ENCODE peak calls at places on chromosome 9, in six cellular contexts. One of them, this sample, is unnamed.

GRCh38 chr9:109036744-109037680 is 23.7 kb upstream of the CTNNAL1 start:
- DNase-seq in A549: no peak
- DNase-seq in Peyer's patch: no peak
- DNase-seq in tibial nerve: no peak
- DNase-seq in testis: no peak
- DNase-seq in transverse colon: no peak
- DNase-seq in this sample: no peak

GRCh38 chr9:86778761-86779160 is 168.5 kb downstream of the GAS1 start:
- DNase-seq in A549: no peak
- DNase-seq in tibial nerve: no peak
- DNase-seq in testis: no peak
- DNase-seq in transverse colon: no peak
- DNase-seq in Peyer's patch: no peak
- DNase-seq in this sample: no peak

GRCh38 chr9:100294341-100294740 is 58.4 kb downstream of the TEX10 start:
- DNase-seq in Peyer's patch: no peak
- DNase-seq in tibial nerve: no peak
- DNase-seq in transverse colon: no peak
- DNase-seq in testis: no peak
- DNase-seq in A549: no peak
- DNase-seq in this sample: no peak

GRCh38 chr9:71920456-71921189 is 9.2 kb downstream of the C9orf85 start:
- DNase-seq in transverse colon: no peak
- DNase-seq in testis: no peak
- DNase-seq in tibial nerve: no peak
- DNase-seq in Peyer's patch: no peak
- DNase-seq in A549: no peak
- DNase-seq in this sample: no peak

GRCh38 chr9:136328622-136329041 is 1.3 kb downstream of the GPSM1 start:
- DNase-seq in testis: peak; percentile 45
- DNase-seq in transverse colon: no peak
- DNase-seq in tibial nerve: no peak
- DNase-seq in A549: no peak
- DNase-seq in Peyer's patch: no peak
- DNase-seq in this sample: peak; percentile 74

GRCh38 chr9:94480205-94480604 is 74.7 kb upstream of the PCAT7 start:
- DNase-seq in tibial nerve: no peak
- DNase-seq in testis: no peak
- DNase-seq in transverse colon: no peak
- DNase-seq in Peyer's patch: no peak
- DNase-seq in A549: no peak
- DNase-seq in this sample: no peak

GRCh38 chr9:419571-420156 is 205.0 kb downstream of the DOCK8 start:
- DNase-seq in transverse colon: no peak
- DNase-seq in testis: peak; percentile 19
- DNase-seq in tibial nerve: no peak
- DNase-seq in Peyer's patch: no peak
- DNase-seq in A549: no peak
- DNase-seq in this sample: no peak

GRCh38 chr9:592225-592624 is 249.3 kb upstream of the DMRT1 start:
- DNase-seq in tibial nerve: no peak
- DNase-seq in A549: no peak
- DNase-seq in transverse colon: peak; percentile 54
- DNase-seq in testis: no peak
- DNase-seq in Peyer's patch: no peak
- DNase-seq in this sample: no peak

GRCh38 chr9:13083973-13084528 is 195.4 kb downstream of the MPDZ start:
- DNase-seq in tibial nerve: no peak
- DNase-seq in testis: no peak
- DNase-seq in transverse colon: no peak
- DNase-seq in Peyer's patch: no peak
- DNase-seq in A549: no peak
- DNase-seq in this sample: no peak

GRCh38 chr9:103364753-103365152 is 369.6 kb downstream of the CYLC2 start:
- DNase-seq in testis: no peak
- DNase-seq in A549: no peak
- DNase-seq in transverse colon: no peak
- DNase-seq in Peyer's patch: no peak
- DNase-seq in tibial nerve: no peak
- DNase-seq in this sample: no peak

GRCh38 chr9:109990541-109990940 is 210.5 kb downstream of the PALM2AKAP2 start:
- DNase-seq in transverse colon: no peak
- DNase-seq in A549: no peak
- DNase-seq in Peyer's patch: no peak
- DNase-seq in tibial nerve: no peak
- DNase-seq in testis: no peak
- DNase-seq in this sample: no peak

GRCh38 chr9:108953983-108954574 is 19.9 kb downstream of the ABITRAM start:
- DNase-seq in tibial nerve: peak; percentile 43
- DNase-seq in testis: no peak
- DNase-seq in transverse colon: no peak
- DNase-seq in Peyer's patch: no peak
- DNase-seq in A549: peak; percentile 43
- DNase-seq in this sample: no peak

GRCh38 chr9:94112716-94113465 is 28.6 kb downstream of the PTPDC1 start:
- DNase-seq in tibial nerve: no peak
- DNase-seq in transverse colon: no peak
- DNase-seq in Peyer's patch: no peak
- DNase-seq in testis: no peak
- DNase-seq in A549: no peak
- DNase-seq in this sample: no peak

GRCh38 chr9:126499911-126500599 is 113.7 kb upstream of the LMX1B start:
- DNase-seq in transverse colon: no peak
- DNase-seq in A549: no peak
- DNase-seq in Peyer's patch: no peak
- DNase-seq in testis: no peak
- DNase-seq in tibial nerve: no peak
- DNase-seq in this sample: no peak

GRCh38 chr9:131669234-131670172 is 70.4 kb downstream of the RAPGEF1 start:
- DNase-seq in testis: no peak
- DNase-seq in A549: no peak
- DNase-seq in tibial nerve: no peak
- DNase-seq in transverse colon: no peak
- DNase-seq in Peyer's patch: no peak
- DNase-seq in this sample: no peak

GRCh38 chr9:134961331-134962064 is 43.8 kb upstream of the FCN1 start:
- DNase-seq in tibial nerve: no peak
- DNase-seq in A549: no peak
- DNase-seq in Peyer's patch: no peak
- DNase-seq in transverse colon: no peak
- DNase-seq in testis: peak; percentile 23
- DNase-seq in this sample: peak; percentile 12

GRCh38 chr9:89342948-89343347 is 24.6 kb downstream of the SECISBP2 start:
- DNase-seq in A549: no peak
- DNase-seq in testis: no peak
- DNase-seq in Peyer's patch: no peak
- DNase-seq in tibial nerve: no peak
- DNase-seq in transverse colon: no peak
- DNase-seq in this sample: no peak

GRCh38 chr9:35481347-35481975 is 8.4 kb upstream of the RUSC2 start:
- DNase-seq in tibial nerve: peak; percentile 55
- DNase-seq in A549: peak; percentile 75
- DNase-seq in Peyer's patch: peak; percentile 46
- DNase-seq in transverse colon: peak; percentile 54
- DNase-seq in testis: peak; percentile 47
- DNase-seq in this sample: peak; percentile 28

GRCh38 chr9:126298319-126298801 is 28.3 kb upstream of the MVB12B start:
- DNase-seq in transverse colon: peak; percentile 74
- DNase-seq in tibial nerve: no peak
- DNase-seq in Peyer's patch: no peak
- DNase-seq in A549: no peak
- DNase-seq in testis: no peak
- DNase-seq in this sample: no peak

GRCh38 chr9:132591244-132591643 is 8.8 kb downstream of the BARHL1 start:
- DNase-seq in tibial nerve: no peak
- DNase-seq in transverse colon: no peak
- DNase-seq in A549: no peak
- DNase-seq in testis: no peak
- DNase-seq in Peyer's patch: no peak
- DNase-seq in this sample: no peak

GRCh38 chr9:130060296-130060695 is 6.6 kb downstream of the GPR107 start:
- DNase-seq in Peyer's patch: no peak
- DNase-seq in transverse colon: no peak
- DNase-seq in tibial nerve: no peak
- DNase-seq in testis: no peak
- DNase-seq in A549: no peak
- DNase-seq in this sample: no peak

GRCh38 chr9:130054428-130054786 is 701 bp downstream of the GPR107 start:
- DNase-seq in Peyer's patch: no peak
- DNase-seq in tibial nerve: no peak
- DNase-seq in testis: no peak
- DNase-seq in A549: no peak
- DNase-seq in transverse colon: no peak
- DNase-seq in this sample: no peak

GRCh38 chr9:130058887-130059286 is 5.2 kb downstream of the GPR107 start:
- DNase-seq in A549: no peak
- DNase-seq in transverse colon: no peak
- DNase-seq in testis: no peak
- DNase-seq in Peyer's patch: no peak
- DNase-seq in tibial nerve: no peak
- DNase-seq in this sample: no peak

GRCh38 chr9:130054820-130055219 is 1.1 kb downstream of the GPR107 start:
- DNase-seq in tibial nerve: no peak
- DNase-seq in testis: no peak
- DNase-seq in A549: no peak
- DNase-seq in Peyer's patch: no peak
- DNase-seq in transverse colon: no peak
- DNase-seq in this sample: no peak

GRCh38 chr9:130058154-130058553 is 4.4 kb downstream of the GPR107 start:
- DNase-seq in Peyer's patch: no peak
- DNase-seq in testis: no peak
- DNase-seq in A549: peak; percentile 71
- DNase-seq in tibial nerve: no peak
- DNase-seq in transverse colon: no peak
- DNase-seq in this sample: no peak
- TF ChIP-seq CTCF in Peyer's patch: peak; percentile 26
- TF ChIP-seq CTCF in testis: no peak
- TF ChIP-seq CTCF in A549: no peak
- TF ChIP-seq CTCF in tibial nerve: no peak
- TF ChIP-seq CTCF in transverse colon: peak; percentile 22
- TF ChIP-seq CTCF in this sample: no peak

DNA sequence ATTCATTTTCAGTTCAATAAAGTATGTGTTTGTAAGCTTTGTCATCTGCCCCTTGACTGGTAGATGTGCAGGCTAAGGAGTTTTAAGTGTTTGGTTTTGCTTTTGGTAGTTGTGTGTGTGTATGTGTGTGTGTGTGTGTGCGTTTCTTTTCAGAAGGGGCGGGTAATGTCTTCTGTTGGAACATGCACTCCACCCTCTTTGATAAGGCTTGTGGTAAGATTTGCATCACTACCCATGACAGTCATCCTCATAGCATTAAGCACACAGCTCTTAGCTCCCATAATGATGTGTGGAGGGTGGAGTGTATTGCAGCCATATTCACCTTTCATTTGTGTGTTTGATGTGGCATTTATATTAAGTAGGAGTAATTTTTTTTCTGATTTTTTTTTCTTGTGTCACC is 92.0 kb upstream of the FSD1L start:
- DNase-seq in A549: no peak
- DNase-seq in transverse colon: peak; percentile 35
- DNase-seq in Peyer's patch: no peak
- DNase-seq in testis: no peak
- DNase-seq in tibial nerve: no peak
- DNase-seq in this sample: no peak
- TF ChIP-seq POLR2A in A549: no peak
- TF ChIP-seq POLR2A in transverse colon: no peak
- TF ChIP-seq POLR2A in Peyer's patch: no peak
- TF ChIP-seq POLR2A in testis: no peak
- TF ChIP-seq POLR2A in tibial nerve: no peak
- TF ChIP-seq POLR2A in this sample: no peak

GRCh38 chr9:68983008-68983411 is 30.9 kb downstream of the PRKACG start:
- DNase-seq in transverse colon: no peak
- DNase-seq in Peyer's patch: no peak
- DNase-seq in tibial nerve: no peak
- DNase-seq in A549: no peak
- DNase-seq in testis: no peak
- DNase-seq in this sample: no peak
- H3K4me1 ChIP-seq in transverse colon: peaks cover 39% of the 10 kb centered on the region
- H3K4me1 ChIP-seq in Peyer's patch: peaks cover 9% of the 10 kb centered on the region
- H3K4me1 ChIP-seq in tibial nerve: no peaks in the 10 kb centered on the region
- H3K4me1 ChIP-seq in A549: no peaks in the 10 kb centered on the region
- H3K4me1 ChIP-seq in testis: peaks cover 20% of the 10 kb centered on the region
- H3K4me1 ChIP-seq in this sample: no peaks in the 10 kb centered on the region

GRCh38 chr9:33220681-33221567 is 19.0 kb upstream of the SPINK4 start:
- DNase-seq in transverse colon: no peak
- DNase-seq in A549: no peak
- DNase-seq in tibial nerve: no peak
- DNase-seq in testis: no peak
- DNase-seq in Peyer's patch: peak; percentile 26
- DNase-seq in this sample: no peak

GRCh38 chr9:33221568-33221884 is 18.4 kb upstream of the SPINK4 start:
- DNase-seq in transverse colon: no peak
- DNase-seq in A549: no peak
- DNase-seq in tibial nerve: no peak
- DNase-seq in Peyer's patch: no peak
- DNase-seq in testis: no peak
- DNase-seq in this sample: no peak

GRCh38 chr9:33222031-33222430 is 17.9 kb upstream of the SPINK4 start:
- DNase-seq in testis: no peak
- DNase-seq in A549: no peak
- DNase-seq in Peyer's patch: no peak
- DNase-seq in tibial nerve: no peak
- DNase-seq in transverse colon: no peak
- DNase-seq in this sample: no peak

GRCh38 chr9:33225319-33226152 is 14.4 kb upstream of the SPINK4 start:
- DNase-seq in transverse colon: peak; percentile 81
- DNase-seq in testis: peak; percentile 80
- DNase-seq in tibial nerve: peak; percentile 80
- DNase-seq in A549: no peak
- DNase-seq in Peyer's patch: peak; percentile 71
- DNase-seq in this sample: peak; percentile 57

DNA sequence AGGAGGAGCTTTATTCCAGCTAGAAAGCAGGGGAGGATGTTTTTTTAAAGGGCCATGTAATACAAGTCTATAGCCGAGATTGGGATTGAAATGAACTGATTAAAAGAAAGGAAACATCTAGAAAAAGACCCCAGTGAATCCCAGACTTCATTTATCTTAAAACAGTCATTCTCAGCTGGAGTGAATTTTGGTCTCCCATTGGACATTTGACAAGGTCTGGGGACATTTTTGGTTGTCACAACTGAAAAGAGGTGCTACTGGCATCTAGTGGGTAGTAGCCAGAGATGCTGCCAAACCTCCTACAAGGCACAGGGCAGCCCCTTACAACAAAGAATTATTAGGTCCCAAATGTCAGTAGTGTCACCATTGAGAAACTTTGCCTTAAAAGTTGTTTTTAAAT is 16.3 kb upstream of the SPINK4 start:
- DNase-seq in tibial nerve: no peak
- DNase-seq in Peyer's patch: no peak
- DNase-seq in A549: no peak
- DNase-seq in testis: peak; percentile 25
- DNase-seq in transverse colon: no peak
- DNase-seq in this sample: no peak
- TF ChIP-seq CTCF in tibial nerve: no peak
- TF ChIP-seq CTCF in Peyer's patch: no peak
- TF ChIP-seq CTCF in A549: peak; percentile 41
- TF ChIP-seq CTCF in testis: no peak
- TF ChIP-seq CTCF in transverse colon: no peak
- TF ChIP-seq CTCF in this sample: no peak